ENCODE peak calls at places on chromosomes 7 and 10, in seven cellular contexts. One of them, this sample, is unnamed.

GRCh38 chr10:90373911-90374310 is 483.9 kb downstream of the HTR7 start:
- DNase-seq in AML-193: no peak
- DNase-seq in iPS DF 19.7: no peak
- DNase-seq in GM04503: no peak
- DNase-seq in AG04450: no peak
- DNase-seq in stimulated activated CD4-positive, alpha-beta T cell treated with anti-CD3 and anti-CD28 coated beads, Interleukin-15, amount 100 ng/mL, for 24 hours: no peak
- DNase-seq in HEK293T: no peak
- DNase-seq in this sample: no peak

GRCh38 chr10:1870491-1870890 is 133.2 kb upstream of the ADARB2 start:
- DNase-seq in iPS DF 19.7: no peak
- DNase-seq in AML-193: no peak
- DNase-seq in stimulated activated CD4-positive, alpha-beta T cell treated with anti-CD3 and anti-CD28 coated beads, Interleukin-15, amount 100 ng/mL, for 24 hours: no peak
- DNase-seq in AG04450: no peak
- DNase-seq in HEK293T: no peak
- DNase-seq in GM04503: no peak
- DNase-seq in this sample: no peak

GRCh38 chr7:43905954-43906326 is 456 bp downstream of the URGCP start:
- DNase-seq in AG04450: no peak
- DNase-seq in stimulated activated CD4-positive, alpha-beta T cell treated with anti-CD3 and anti-CD28 coated beads, Interleukin-15, amount 100 ng/mL, for 24 hours: peak; percentile 39
- DNase-seq in iPS DF 19.7: peak; percentile 40
- DNase-seq in GM04503: no peak
- DNase-seq in HEK293T: peak; percentile 56
- DNase-seq in AML-193: peak; percentile 7
- DNase-seq in this sample: no peak

GRCh38 chr10:52146766-52147165 is 167.3 kb upstream of the DKK1 start:
- DNase-seq in iPS DF 19.7: no peak
- DNase-seq in stimulated activated CD4-positive, alpha-beta T cell treated with anti-CD3 and anti-CD28 coated beads, Interleukin-15, amount 100 ng/mL, for 24 hours: no peak
- DNase-seq in AG04450: peak; percentile 11
- DNase-seq in AML-193: no peak
- DNase-seq in HEK293T: no peak
- DNase-seq in GM04503: peak; percentile 8
- DNase-seq in this sample: no peak

GRCh38 chr10:60942604-60943269 is 1.2 kb downstream of the RHOBTB1 start:
- DNase-seq in GM04503: no peak
- DNase-seq in AML-193: peak; percentile 56
- DNase-seq in stimulated activated CD4-positive, alpha-beta T cell treated with anti-CD3 and anti-CD28 coated beads, Interleukin-15, amount 100 ng/mL, for 24 hours: peak; percentile 44
- DNase-seq in iPS DF 19.7: no peak
- DNase-seq in AG04450: no peak
- DNase-seq in HEK293T: no peak
- DNase-seq in this sample: no peak

GRCh38 chr7:98870071-98870651 is 347 bp upstream of the TMEM130 start:
- DNase-seq in AML-193: peak; percentile 28
- DNase-seq in iPS DF 19.7: no peak
- DNase-seq in AG04450: no peak
- DNase-seq in GM04503: no peak
- DNase-seq in stimulated activated CD4-positive, alpha-beta T cell treated with anti-CD3 and anti-CD28 coated beads, Interleukin-15, amount 100 ng/mL, for 24 hours: peak; percentile 88
- DNase-seq in HEK293T: peak; percentile 51
- DNase-seq in this sample: no peak

GRCh38 chr7:80588591-80588990 is 49.9 kb upstream of the CD36 start:
- DNase-seq in iPS DF 19.7: no peak
- DNase-seq in HEK293T: no peak
- DNase-seq in AG04450: no peak
- DNase-seq in GM04503: no peak
- DNase-seq in AML-193: no peak
- DNase-seq in stimulated activated CD4-positive, alpha-beta T cell treated with anti-CD3 and anti-CD28 coated beads, Interleukin-15, amount 100 ng/mL, for 24 hours: no peak
- DNase-seq in this sample: no peak

GRCh38 chr7:7416031-7416968 is 119.4 kb downstream of the COL28A1 start:
- DNase-seq in GM04503: no peak
- DNase-seq in stimulated activated CD4-positive, alpha-beta T cell treated with anti-CD3 and anti-CD28 coated beads, Interleukin-15, amount 100 ng/mL, for 24 hours: no peak
- DNase-seq in iPS DF 19.7: no peak
- DNase-seq in AML-193: peak; percentile 1
- DNase-seq in HEK293T: no peak
- DNase-seq in AG04450: no peak
- DNase-seq in this sample: no peak

GRCh38 chr7:101159696-101160674 is 5.4 kb downstream of the VGF start:
- DNase-seq in HEK293T: no peak
- DNase-seq in GM04503: no peak
- DNase-seq in iPS DF 19.7: no peak
- DNase-seq in stimulated activated CD4-positive, alpha-beta T cell treated with anti-CD3 and anti-CD28 coated beads, Interleukin-15, amount 100 ng/mL, for 24 hours: no peak
- DNase-seq in AML-193: no peak
- DNase-seq in AG04450: no peak
- DNase-seq in this sample: no peak

GRCh38 chr10:4088354-4089066 is 303.5 kb upstream of the KLF6 start:
- DNase-seq in iPS DF 19.7: no peak
- DNase-seq in GM04503: no peak
- DNase-seq in stimulated activated CD4-positive, alpha-beta T cell treated with anti-CD3 and anti-CD28 coated beads, Interleukin-15, amount 100 ng/mL, for 24 hours: no peak
- DNase-seq in HEK293T: no peak
- DNase-seq in AG04450: no peak
- DNase-seq in AML-193: no peak
- DNase-seq in this sample: no peak

GRCh38 chr10:69374242-69374641 is 42.5 kb downstream of the TACR2 start:
- DNase-seq in AG04450: no peak
- DNase-seq in GM04503: no peak
- DNase-seq in stimulated activated CD4-positive, alpha-beta T cell treated with anti-CD3 and anti-CD28 coated beads, Interleukin-15, amount 100 ng/mL, for 24 hours: no peak
- DNase-seq in iPS DF 19.7: no peak
- DNase-seq in AML-193: no peak
- DNase-seq in HEK293T: no peak
- DNase-seq in this sample: no peak

GRCh38 chr7:151836927-151837205 is 40.0 kb downstream of the PRKAG2 start:
- DNase-seq in AML-193: no peak
- DNase-seq in HEK293T: no peak
- DNase-seq in AG04450: no peak
- DNase-seq in stimulated activated CD4-positive, alpha-beta T cell treated with anti-CD3 and anti-CD28 coated beads, Interleukin-15, amount 100 ng/mL, for 24 hours: no peak
- DNase-seq in GM04503: no peak
- DNase-seq in iPS DF 19.7: no peak
- DNase-seq in this sample: no peak

GRCh38 chr10:110364531-110364937 is 59.8 kb upstream of the SMNDC1 start:
- DNase-seq in iPS DF 19.7: no peak
- DNase-seq in HEK293T: no peak
- DNase-seq in AML-193: no peak
- DNase-seq in stimulated activated CD4-positive, alpha-beta T cell treated with anti-CD3 and anti-CD28 coated beads, Interleukin-15, amount 100 ng/mL, for 24 hours: peak; percentile 72
- DNase-seq in GM04503: no peak
- DNase-seq in AG04450: no peak
- DNase-seq in this sample: no peak

GRCh38 chr7:112022128-112022527 is 184.1 kb downstream of the DOCK4 start:
- DNase-seq in GM04503: no peak
- DNase-seq in AG04450: no peak
- DNase-seq in iPS DF 19.7: no peak
- DNase-seq in AML-193: no peak
- DNase-seq in HEK293T: peak; percentile 24
- DNase-seq in stimulated activated CD4-positive, alpha-beta T cell treated with anti-CD3 and anti-CD28 coated beads, Interleukin-15, amount 100 ng/mL, for 24 hours: no peak
- DNase-seq in this sample: no peak

GRCh38 chr7:71457021-71457420 is 325.1 kb downstream of the GALNT17 start:
- DNase-seq in AML-193: no peak
- DNase-seq in HEK293T: no peak
- DNase-seq in AG04450: no peak
- DNase-seq in GM04503: no peak
- DNase-seq in stimulated activated CD4-positive, alpha-beta T cell treated with anti-CD3 and anti-CD28 coated beads, Interleukin-15, amount 100 ng/mL, for 24 hours: no peak
- DNase-seq in iPS DF 19.7: peak; percentile 83
- DNase-seq in this sample: no peak

GRCh38 chr10:91974960-91975359 is 51.4 kb downstream of the BTAF1 start:
- DNase-seq in GM04503: peak; percentile 35
- DNase-seq in AML-193: no peak
- DNase-seq in AG04450: peak; percentile 26
- DNase-seq in iPS DF 19.7: no peak
- DNase-seq in HEK293T: no peak
- DNase-seq in stimulated activated CD4-positive, alpha-beta T cell treated with anti-CD3 and anti-CD28 coated beads, Interleukin-15, amount 100 ng/mL, for 24 hours: no peak
- DNase-seq in this sample: no peak

GRCh38 chr10:63713191-63714144 is 192.3 kb downstream of the REEP3 start:
- DNase-seq in GM04503: no peak
- DNase-seq in AML-193: no peak
- DNase-seq in iPS DF 19.7: peak; percentile 100
- DNase-seq in stimulated activated CD4-positive, alpha-beta T cell treated with anti-CD3 and anti-CD28 coated beads, Interleukin-15, amount 100 ng/mL, for 24 hours: no peak
- DNase-seq in HEK293T: peak; percentile 51
- DNase-seq in AG04450: no peak
- DNase-seq in this sample: no peak

GRCh38 chr10:60353519-60354258 is 36.0 kb downstream of the ANK3 start:
- DNase-seq in GM04503: no peak
- DNase-seq in stimulated activated CD4-positive, alpha-beta T cell treated with anti-CD3 and anti-CD28 coated beads, Interleukin-15, amount 100 ng/mL, for 24 hours: no peak
- DNase-seq in AG04450: no peak
- DNase-seq in AML-193: no peak
- DNase-seq in HEK293T: peak; percentile 11
- DNase-seq in iPS DF 19.7: no peak
- DNase-seq in this sample: no peak

GRCh38 chr7:1403844-1404404 is 55.3 kb downstream of the MICALL2 start:
- DNase-seq in HEK293T: peak; percentile 38
- DNase-seq in AML-193: no peak
- DNase-seq in stimulated activated CD4-positive, alpha-beta T cell treated with anti-CD3 and anti-CD28 coated beads, Interleukin-15, amount 100 ng/mL, for 24 hours: no peak
- DNase-seq in GM04503: no peak
- DNase-seq in iPS DF 19.7: no peak
- DNase-seq in AG04450: no peak
- DNase-seq in this sample: no peak

GRCh38 chr10:103382769-103383168 is 13.5 kb downstream of the ATP5MK start:
- DNase-seq in HEK293T: no peak
- DNase-seq in AG04450: no peak
- DNase-seq in stimulated activated CD4-positive, alpha-beta T cell treated with anti-CD3 and anti-CD28 coated beads, Interleukin-15, amount 100 ng/mL, for 24 hours: no peak
- DNase-seq in GM04503: no peak
- DNase-seq in AML-193: no peak
- DNase-seq in iPS DF 19.7: no peak
- DNase-seq in this sample: no peak

GRCh38 chr10:108789911-108790310 is 1133.4 kb downstream of the XPNPEP1 start:
- DNase-seq in HEK293T: no peak
- DNase-seq in stimulated activated CD4-positive, alpha-beta T cell treated with anti-CD3 and anti-CD28 coated beads, Interleukin-15, amount 100 ng/mL, for 24 hours: no peak
- DNase-seq in GM04503: no peak
- DNase-seq in iPS DF 19.7: no peak
- DNase-seq in AG04450: no peak
- DNase-seq in AML-193: no peak
- DNase-seq in this sample: no peak

GRCh38 chr10:15436696-15437095 is 65.6 kb upstream of the FAM171A1 start:
- DNase-seq in stimulated activated CD4-positive, alpha-beta T cell treated with anti-CD3 and anti-CD28 coated beads, Interleukin-15, amount 100 ng/mL, for 24 hours: no peak
- DNase-seq in GM04503: no peak
- DNase-seq in iPS DF 19.7: no peak
- DNase-seq in HEK293T: no peak
- DNase-seq in AG04450: no peak
- DNase-seq in AML-193: no peak
- DNase-seq in this sample: no peak

GRCh38 chr7:98354511-98355249 is 46.2 kb downstream of the BAIAP2L1 start:
- DNase-seq in iPS DF 19.7: no peak
- DNase-seq in HEK293T: no peak
- DNase-seq in stimulated activated CD4-positive, alpha-beta T cell treated with anti-CD3 and anti-CD28 coated beads, Interleukin-15, amount 100 ng/mL, for 24 hours: no peak
- DNase-seq in GM04503: peak; percentile 70
- DNase-seq in AG04450: no peak
- DNase-seq in AML-193: no peak
- DNase-seq in this sample: no peak

GRCh38 chr7:56078196-56078595 is 14.1 kb downstream of the SUMF2 start:
- DNase-seq in HEK293T: no peak
- DNase-seq in AML-193: no peak
- DNase-seq in stimulated activated CD4-positive, alpha-beta T cell treated with anti-CD3 and anti-CD28 coated beads, Interleukin-15, amount 100 ng/mL, for 24 hours: no peak
- DNase-seq in AG04450: no peak
- DNase-seq in iPS DF 19.7: no peak
- DNase-seq in GM04503: no peak
- DNase-seq in this sample: no peak

GRCh38 chr10:35416628-35417625 is 80.6 kb downstream of the CCNY start:
- DNase-seq in AG04450: no peak
- DNase-seq in AML-193: no peak
- DNase-seq in stimulated activated CD4-positive, alpha-beta T cell treated with anti-CD3 and anti-CD28 coated beads, Interleukin-15, amount 100 ng/mL, for 24 hours: no peak
- DNase-seq in HEK293T: no peak
- DNase-seq in iPS DF 19.7: no peak
- DNase-seq in GM04503: no peak
- DNase-seq in this sample: no peak

GRCh38 chr10:119608316-119609155 is 11.8 kb upstream of the TIAL1 start:
- DNase-seq in HEK293T: peak; percentile 63
- DNase-seq in AG04450: no peak
- DNase-seq in GM04503: no peak
- DNase-seq in AML-193: no peak
- DNase-seq in iPS DF 19.7: no peak
- DNase-seq in stimulated activated CD4-positive, alpha-beta T cell treated with anti-CD3 and anti-CD28 coated beads, Interleukin-15, amount 100 ng/mL, for 24 hours: peak; percentile 53
- DNase-seq in this sample: no peak